ENCODE peak calls at places on chromosomes 12 and 14, in eight cellular contexts. L is stimulated activated CD8-positive, alpha-beta memory T cell treated with anti-CD3 and anti-CD28 coated beads, Interleukin-7, amount 100 ng/mL, for 4 hours; K is fibroblast of the conjunctiva; O is uterus; V is nephron progenitor cell; G is DMS153; T is C1 segment of cervical spinal cord; P is activated CD4-positive, CD25-positive, alpha-beta regulatory T cell. W is an unnamed sample.

GRCh38 chr14:105087963-105088811 is 23.0 kb upstream of the GPR132 start:
- DNase-seq in T (no peak), O (peak), V (peak), G (no peak), L (no peak), P (no peak), K (no peak), W (no peak)

GRCh38 chr14:77203611-77204456 is 22.2 kb downstream of the TMEM63C start:
- DNase-seq in T (no peak), K (no peak), L (no peak), O (no peak), P (no peak), G (peak), V (no peak), W (no peak)

GRCh38 chr14:54312166-54312801 is 84.5 kb upstream of the CDKN3 start:
- DNase-seq in G (no peak), P (no peak), T (no peak), V (no peak), K (peak), L (no peak), O (no peak), W (no peak)

GRCh38 chr12:68959457-68960161 is 26.6 kb upstream of the CPM start:
- DNase-seq in V (no peak), L (no peak), G (no peak), O (no peak), P (no peak), K (no peak), T (no peak), W (peak)

GRCh38 chr12:116933101-116933500 is 22.4 kb downstream of the FBXW8 start:
- DNase-seq in K (no peak), V (no peak), P (no peak), L (no peak), O (no peak), T (no peak), G (no peak), W (no peak)

GRCh38 chr12:44193281-44193680 is 357.4 kb downstream of the TMEM117 start:
- DNase-seq in P (no peak), K (no peak), G (no peak), L (no peak), O (no peak), V (no peak), T (no peak), W (no peak)

GRCh38 chr12:93390025-93390424 is 12.3 kb downstream of the NUDT4 start:
- DNase-seq in G (no peak), T (no peak), L (no peak), O (no peak), V (no peak), P (no peak), K (no peak), W (no peak)

GRCh38 chr12:108664338-108665258 is 30.9 kb upstream of the SELPLG start:
- DNase-seq in K (peak), V (peak), O (peak), G (peak), L (peak), P (peak), T (peak), W (peak)

GRCh38 chr14:100476012-100476822 is 111.0 kb downstream of the BEGAIN start:
- DNase-seq in V (no peak), P (no peak), G (peak), K (peak), O (no peak), L (no peak), T (no peak), W (no peak)

GRCh38 chr14:32249780-32250179 is 46.7 kb upstream of the RNU6-8 start:
- DNase-seq in T (no peak), V (no peak), L (no peak), G (no peak), K (no peak), P (no peak), O (no peak), W (no peak)

GRCh38 chr14:29140059-29140458 is 373.5 kb downstream of the FOXG1 start:
- DNase-seq in T (no peak), V (no peak), P (no peak), K (no peak), L (no peak), G (no peak), O (no peak), W (no peak)

GRCh38 chr12:96780330-96780729 is 126.7 kb upstream of the NEDD1 start:
- DNase-seq in K (no peak), T (no peak), P (no peak), G (no peak), L (no peak), V (no peak), O (no peak), W (no peak)